ENCODE peak calls at places on chromosomes 13 and 19, in seven cellular contexts. One of them, this sample, is unnamed.
A peak's percentile ranks its signal among the peaks of the same experiment; 100 is the strongest.

GRCh38 chr13:44307255-44307654 is 66.4 kb upstream of the SERP2 start:
- DNase-seq in uterus: no peak
- DNase-seq in left ventricle myocardium inferior: no peak
- DNase-seq in psoas muscle: no peak
- DNase-seq in CD4-positive, alpha-beta T cell: no peak
- DNase-seq in cardiac muscle cell: no peak
- DNase-seq in GM23248: no peak
- DNase-seq in this sample: no peak

GRCh38 chr19:7905859-7906258 is 2.2 kb downstream of the MAP2K7 start:
- DNase-seq in uterus: no peak
- DNase-seq in left ventricle myocardium inferior: no peak
- DNase-seq in psoas muscle: no peak
- DNase-seq in CD4-positive, alpha-beta T cell: no peak
- DNase-seq in cardiac muscle cell: no peak
- DNase-seq in GM23248: no peak
- DNase-seq in this sample: no peak

GRCh38 chr13:114025432-114026127 is 51.7 kb upstream of the C13orf46 start:
- DNase-seq in uterus: peak; percentile 59
- DNase-seq in left ventricle myocardium inferior: no peak
- DNase-seq in psoas muscle: no peak
- DNase-seq in CD4-positive, alpha-beta T cell: no peak
- DNase-seq in cardiac muscle cell: peak; percentile 21
- DNase-seq in GM23248: no peak
- DNase-seq in this sample: no peak

GRCh38 chr19:32830231-32831014 is 39.1 kb downstream of the SLC7A9 start:
- DNase-seq in uterus: no peak
- DNase-seq in left ventricle myocardium inferior: no peak
- DNase-seq in psoas muscle: no peak
- DNase-seq in CD4-positive, alpha-beta T cell: no peak
- DNase-seq in cardiac muscle cell: no peak
- DNase-seq in GM23248: peak; percentile 58
- DNase-seq in this sample: no peak

GRCh38 chr19:47226426-47227346 is 4.3 kb downstream of the BBC3 start:
- DNase-seq in uterus: peak; percentile 82
- DNase-seq in left ventricle myocardium inferior: peak; percentile 89
- DNase-seq in psoas muscle: peak; percentile 92
- DNase-seq in CD4-positive, alpha-beta T cell: no peak
- DNase-seq in cardiac muscle cell: peak; percentile 32
- DNase-seq in GM23248: peak; percentile 89
- DNase-seq in this sample: no peak

GRCh38 chr13:33999830-34000605 is 182.1 kb downstream of the RFC3 start:
- DNase-seq in uterus: no peak
- DNase-seq in left ventricle myocardium inferior: no peak
- DNase-seq in psoas muscle: no peak
- DNase-seq in CD4-positive, alpha-beta T cell: no peak
- DNase-seq in cardiac muscle cell: no peak
- DNase-seq in GM23248: peak; percentile 22
- DNase-seq in this sample: no peak

GRCh38 chr19:38264486-38265212 is at the start of gene SPINT2:
- DNase-seq in uterus: no peak
- DNase-seq in left ventricle myocardium inferior: no peak
- DNase-seq in psoas muscle: peak; percentile 55
- DNase-seq in CD4-positive, alpha-beta T cell: peak; percentile 54
- DNase-seq in cardiac muscle cell: peak; percentile 89
- DNase-seq in GM23248: peak; percentile 26
- DNase-seq in this sample: no peak

GRCh38 chr19:14002571-14003278 is 3.4 kb downstream of the RFX1 start:
- DNase-seq in uterus: no peak
- DNase-seq in left ventricle myocardium inferior: peak; percentile 9
- DNase-seq in psoas muscle: no peak
- DNase-seq in CD4-positive, alpha-beta T cell: no peak
- DNase-seq in cardiac muscle cell: no peak
- DNase-seq in GM23248: no peak
- DNase-seq in this sample: no peak

GRCh38 chr13:83666126-83666525 is 216.1 kb downstream of the SLITRK1 start:
- DNase-seq in uterus: no peak
- DNase-seq in left ventricle myocardium inferior: no peak
- DNase-seq in psoas muscle: no peak
- DNase-seq in CD4-positive, alpha-beta T cell: no peak
- DNase-seq in cardiac muscle cell: no peak
- DNase-seq in GM23248: peak; percentile 25
- DNase-seq in this sample: no peak

GRCh38 chr13:48843630-48844380 is 131.9 kb upstream of the FNDC3A start:
- DNase-seq in uterus: no peak
- DNase-seq in left ventricle myocardium inferior: no peak
- DNase-seq in psoas muscle: no peak
- DNase-seq in CD4-positive, alpha-beta T cell: no peak
- DNase-seq in cardiac muscle cell: no peak
- DNase-seq in GM23248: no peak
- DNase-seq in this sample: no peak

GRCh38 chr13:112531263-112531794 is 56.6 kb downstream of the TUBGCP3 start:
- DNase-seq in uterus: no peak
- DNase-seq in left ventricle myocardium inferior: no peak
- DNase-seq in psoas muscle: no peak
- DNase-seq in CD4-positive, alpha-beta T cell: no peak
- DNase-seq in cardiac muscle cell: no peak
- DNase-seq in GM23248: no peak
- DNase-seq in this sample: no peak

GRCh38 chr13:113964251-113964995 is 9.5 kb downstream of the C13orf46 start:
- DNase-seq in uterus: no peak
- DNase-seq in left ventricle myocardium inferior: peak; percentile 4
- DNase-seq in psoas muscle: peak; percentile 30
- DNase-seq in CD4-positive, alpha-beta T cell: no peak
- DNase-seq in cardiac muscle cell: no peak
- DNase-seq in GM23248: no peak
- DNase-seq in this sample: no peak

GRCh38 chr19:47725759-47726401 is 12.7 kb downstream of the EHD2 start:
- DNase-seq in uterus: no peak
- DNase-seq in left ventricle myocardium inferior: no peak
- DNase-seq in psoas muscle: no peak
- DNase-seq in CD4-positive, alpha-beta T cell: no peak
- DNase-seq in cardiac muscle cell: no peak
- DNase-seq in GM23248: no peak
- DNase-seq in this sample: no peak

GRCh38 chr19:42606660-42607351 is 12.1 kb upstream of the CEACAM8 start:
- DNase-seq in uterus: no peak
- DNase-seq in left ventricle myocardium inferior: peak; percentile 23
- DNase-seq in psoas muscle: no peak
- DNase-seq in CD4-positive, alpha-beta T cell: no peak
- DNase-seq in cardiac muscle cell: peak; percentile 18
- DNase-seq in GM23248: peak; percentile 60
- DNase-seq in this sample: no peak

GRCh38 chr19:10546817-10547216 is 3.1 kb downstream of the ATG4D start:
- DNase-seq in uterus: no peak
- DNase-seq in left ventricle myocardium inferior: no peak
- DNase-seq in psoas muscle: no peak
- DNase-seq in CD4-positive, alpha-beta T cell: no peak
- DNase-seq in cardiac muscle cell: no peak
- DNase-seq in GM23248: no peak
- DNase-seq in this sample: no peak

GRCh38 chr19:15188851-15189250 is 11.9 kb downstream of the NOTCH3 start:
- DNase-seq in uterus: no peak
- DNase-seq in left ventricle myocardium inferior: no peak
- DNase-seq in psoas muscle: no peak
- DNase-seq in CD4-positive, alpha-beta T cell: no peak
- DNase-seq in cardiac muscle cell: no peak
- DNase-seq in GM23248: no peak
- DNase-seq in this sample: no peak

GRCh38 chr19:42400404-42400803 is 10.3 kb upstream of the CNFN start:
- DNase-seq in uterus: no peak
- DNase-seq in left ventricle myocardium inferior: no peak
- DNase-seq in psoas muscle: no peak
- DNase-seq in CD4-positive, alpha-beta T cell: no peak
- DNase-seq in cardiac muscle cell: no peak
- DNase-seq in GM23248: no peak
- DNase-seq in this sample: no peak

GRCh38 chr19:17419491-17420266 is at the start of gene MVB12A:
- DNase-seq in uterus: peak; percentile 98
- DNase-seq in left ventricle myocardium inferior: peak; percentile 98
- DNase-seq in psoas muscle: peak; percentile 99
- DNase-seq in CD4-positive, alpha-beta T cell: peak; percentile 91
- DNase-seq in cardiac muscle cell: peak; percentile 98
- DNase-seq in GM23248: peak; percentile 99
- DNase-seq in this sample: peak; percentile 99

GRCh38 chr13:44801990-44802389 is 187.3 kb downstream of the NUFIP1 start:
- DNase-seq in uterus: no peak
- DNase-seq in left ventricle myocardium inferior: no peak
- DNase-seq in psoas muscle: no peak
- DNase-seq in CD4-positive, alpha-beta T cell: no peak
- DNase-seq in cardiac muscle cell: no peak
- DNase-seq in GM23248: peak; percentile 69
- DNase-seq in this sample: no peak

GRCh38 chr13:29523199-29523931 is 72.1 kb downstream of the SLC7A1 start:
- DNase-seq in uterus: no peak
- DNase-seq in left ventricle myocardium inferior: peak; percentile 45
- DNase-seq in psoas muscle: peak; percentile 69
- DNase-seq in CD4-positive, alpha-beta T cell: no peak
- DNase-seq in cardiac muscle cell: no peak
- DNase-seq in GM23248: peak; percentile 92
- DNase-seq in this sample: no peak
- H3K27ac ChIP-seq in uterus: peak overlapping the region; percentile 80
- H3K27ac ChIP-seq in left ventricle myocardium inferior: peak overlapping the region; percentile 60
- H3K27ac ChIP-seq in psoas muscle: no peak overlapping the region
- H3K27ac ChIP-seq in CD4-positive, alpha-beta T cell: no peak overlapping the region
- H3K27ac ChIP-seq in cardiac muscle cell: no peak overlapping the region
- H3K27ac ChIP-seq in GM23248: peak overlapping the region; percentile 94
- H3K27ac ChIP-seq in this sample: peak overlapping the region; percentile 81

GRCh38 chr19:40257096-40257517 is 28.0 kb downstream of the AKT2 start:
- DNase-seq in uterus: no peak
- DNase-seq in left ventricle myocardium inferior: peak; percentile 58
- DNase-seq in psoas muscle: peak; percentile 93
- DNase-seq in CD4-positive, alpha-beta T cell: no peak
- DNase-seq in cardiac muscle cell: no peak
- DNase-seq in GM23248: no peak
- DNase-seq in this sample: no peak
- H3K27ac ChIP-seq in uterus: no peak overlapping the region
- H3K27ac ChIP-seq in left ventricle myocardium inferior: peak overlapping the region; percentile 50
- H3K27ac ChIP-seq in psoas muscle: peak overlapping the region; percentile 80
- H3K27ac ChIP-seq in CD4-positive, alpha-beta T cell: no peak overlapping the region
- H3K27ac ChIP-seq in cardiac muscle cell: no peak overlapping the region
- H3K27ac ChIP-seq in GM23248: no peak overlapping the region
- H3K27ac ChIP-seq in this sample: no peak overlapping the region

GRCh38 chr13:79625517-79625916 is 144.6 kb downstream of the NDFIP2 start:
- DNase-seq in uterus: no peak
- DNase-seq in left ventricle myocardium inferior: no peak
- DNase-seq in psoas muscle: no peak
- DNase-seq in CD4-positive, alpha-beta T cell: no peak
- DNase-seq in cardiac muscle cell: no peak
- DNase-seq in GM23248: no peak
- DNase-seq in this sample: no peak

GRCh38 chr13:79626924-79627323 is 146.0 kb downstream of the NDFIP2 start:
- DNase-seq in uterus: no peak
- DNase-seq in left ventricle myocardium inferior: no peak
- DNase-seq in psoas muscle: no peak
- DNase-seq in CD4-positive, alpha-beta T cell: no peak
- DNase-seq in cardiac muscle cell: no peak
- DNase-seq in GM23248: no peak
- DNase-seq in this sample: no peak

GRCh38 chr13:79621449-79621848 is 140.5 kb downstream of the NDFIP2 start:
- DNase-seq in uterus: no peak
- DNase-seq in left ventricle myocardium inferior: no peak
- DNase-seq in psoas muscle: no peak
- DNase-seq in CD4-positive, alpha-beta T cell: no peak
- DNase-seq in cardiac muscle cell: no peak
- DNase-seq in GM23248: no peak
- DNase-seq in this sample: no peak

GRCh38 chr13:79621902-79622301 is 140.9 kb downstream of the NDFIP2 start:
- DNase-seq in uterus: no peak
- DNase-seq in left ventricle myocardium inferior: no peak
- DNase-seq in psoas muscle: no peak
- DNase-seq in CD4-positive, alpha-beta T cell: no peak
- DNase-seq in cardiac muscle cell: no peak
- DNase-seq in GM23248: no peak
- DNase-seq in this sample: no peak
- H3K27ac ChIP-seq in uterus: no peak overlapping the region
- H3K27ac ChIP-seq in left ventricle myocardium inferior: no peak overlapping the region
- H3K27ac ChIP-seq in psoas muscle: no peak overlapping the region
- H3K27ac ChIP-seq in CD4-positive, alpha-beta T cell: no peak overlapping the region
- H3K27ac ChIP-seq in cardiac muscle cell: no peak overlapping the region
- H3K27ac ChIP-seq in GM23248: no peak overlapping the region
- H3K27ac ChIP-seq in this sample: no peak overlapping the region

GRCh38 chr13:46142692-46143238 is 37.9 kb upstream of the CPB2 start:
- DNase-seq in uterus: no peak
- DNase-seq in left ventricle myocardium inferior: no peak
- DNase-seq in psoas muscle: no peak
- DNase-seq in CD4-positive, alpha-beta T cell: no peak
- DNase-seq in cardiac muscle cell: no peak
- DNase-seq in GM23248: no peak
- DNase-seq in this sample: no peak

GRCh38 chr13:46143239-46143701 is 38.4 kb upstream of the CPB2 start:
- DNase-seq in uterus: no peak
- DNase-seq in left ventricle myocardium inferior: no peak
- DNase-seq in psoas muscle: no peak
- DNase-seq in CD4-positive, alpha-beta T cell: no peak
- DNase-seq in cardiac muscle cell: no peak
- DNase-seq in GM23248: no peak
- DNase-seq in this sample: no peak

GRCh38 chr13:46146898-46147297 is 35.1 kb downstream of the LCP1 start:
- DNase-seq in uterus: no peak
- DNase-seq in left ventricle myocardium inferior: no peak
- DNase-seq in psoas muscle: no peak
- DNase-seq in CD4-positive, alpha-beta T cell: no peak
- DNase-seq in cardiac muscle cell: peak; percentile 48
- DNase-seq in GM23248: peak; percentile 47
- DNase-seq in this sample: no peak

GRCh38 chr13:46149272-46150133 is 32.5 kb downstream of the LCP1 start:
- DNase-seq in uterus: no peak
- DNase-seq in left ventricle myocardium inferior: no peak
- DNase-seq in psoas muscle: no peak
- DNase-seq in CD4-positive, alpha-beta T cell: no peak
- DNase-seq in cardiac muscle cell: no peak
- DNase-seq in GM23248: peak; percentile 32
- DNase-seq in this sample: no peak

DNA sequence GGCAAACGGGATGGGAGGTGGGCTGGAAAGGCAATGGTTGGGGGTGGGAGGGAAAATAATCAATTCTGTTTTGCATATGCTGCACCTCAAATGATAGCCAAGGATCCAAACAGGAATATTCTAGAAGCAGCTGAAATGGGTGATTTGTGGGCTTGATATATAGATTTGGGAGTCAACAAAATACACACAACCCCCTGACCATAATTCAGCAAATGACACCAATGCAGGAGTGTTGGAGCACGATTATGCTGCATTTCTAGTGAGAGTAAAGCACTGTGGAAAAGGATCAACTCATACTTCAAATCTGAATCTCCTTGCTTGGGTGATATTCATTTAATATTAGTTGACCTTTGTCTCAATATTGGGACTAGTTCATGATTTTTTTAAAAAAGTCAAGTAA is 36.0 kb downstream of the LCP1 start:
- DNase-seq in uterus: no peak
- DNase-seq in left ventricle myocardium inferior: no peak
- DNase-seq in psoas muscle: no peak
- DNase-seq in CD4-positive, alpha-beta T cell: no peak
- DNase-seq in cardiac muscle cell: no peak
- DNase-seq in GM23248: no peak
- DNase-seq in this sample: no peak
- H3K27ac ChIP-seq in uterus: no peak overlapping the region
- H3K27ac ChIP-seq in left ventricle myocardium inferior: no peak overlapping the region
- H3K27ac ChIP-seq in psoas muscle: no peak overlapping the region
- H3K27ac ChIP-seq in CD4-positive, alpha-beta T cell: no peak overlapping the region
- H3K27ac ChIP-seq in cardiac muscle cell: no peak overlapping the region
- H3K27ac ChIP-seq in GM23248: no peak overlapping the region
- H3K27ac ChIP-seq in this sample: no peak overlapping the region

GRCh38 chr19:1163283-1163933 is 10.7 kb downstream of the SBNO2 start:
- DNase-seq in uterus: no peak
- DNase-seq in left ventricle myocardium inferior: peak; percentile 50
- DNase-seq in psoas muscle: peak; percentile 66
- DNase-seq in CD4-positive, alpha-beta T cell: no peak
- DNase-seq in cardiac muscle cell: no peak
- DNase-seq in GM23248: no peak
- DNase-seq in this sample: no peak
- H3K27ac ChIP-seq in uterus: no peak overlapping the region
- H3K27ac ChIP-seq in left ventricle myocardium inferior: peak overlapping the region; percentile 72
- H3K27ac ChIP-seq in psoas muscle: peak overlapping the region; percentile 84
- H3K27ac ChIP-seq in CD4-positive, alpha-beta T cell: no peak overlapping the region
- H3K27ac ChIP-seq in cardiac muscle cell: no peak overlapping the region
- H3K27ac ChIP-seq in GM23248: no peak overlapping the region
- H3K27ac ChIP-seq in this sample: no peak overlapping the region

This sample was measured in vagina.